ENCODE peak calls at places on chromosomes 4 and X, in six cellular contexts. C, R, F, A, Q and S are unnamed samples.

GRCh38 chrX:37060999-37061398 is 52.8 kb downstream of the FAM47C start:
- DNase-seq in C (no peak), R (no peak), F (no peak), A (no peak), Q (peak), S (peak)

GRCh38 chr4:184693056-184693455 is 40.8 kb downstream of the CENPU start:
- DNase-seq in C (no peak), R (no peak), F (no peak), A (no peak), Q (no peak), S (no peak)

GRCh38 chr4:113591982-113592381 is 169.6 kb downstream of the CAMK2D start:
- DNase-seq in C (no peak), R (no peak), F (no peak), A (no peak), Q (no peak), S (no peak)

GRCh38 chrX:10781847-10782530 is 161.6 kb upstream of the MID1 start:
- DNase-seq in C (no peak), R (no peak), F (no peak), A (no peak), Q (no peak), S (no peak)

GRCh38 chrX:50863471-50863870 is 47.1 kb upstream of the BMP15 start:
- DNase-seq in C (no peak), R (no peak), F (no peak), A (no peak), Q (no peak), S (no peak)

GRCh38 chr4:105965183-105965800 is 70.0 kb downstream of the NPNT start:
- DNase-seq in C (no peak), R (no peak), F (no peak), A (no peak), Q (no peak), S (no peak)

GRCh38 chrX:7462110-7462509 is 314.2 kb upstream of the PUDP start:
- DNase-seq in C (no peak), R (no peak), F (no peak), A (no peak), Q (peak), S (no peak)

GRCh38 chr4:118801895-118802575 is 33.9 kb downstream of the SEC24D start:
- DNase-seq in C (no peak), R (no peak), F (no peak), A (no peak), Q (no peak), S (no peak)

GRCh38 chrX:39204945-39205344 is 403.7 kb downstream of the MID1IP1 start:
- DNase-seq in C (no peak), R (no peak), F (no peak), A (no peak), Q (no peak), S (no peak)

GRCh38 chr4:111854494-111855087 is 290.7 kb upstream of the FAM241A start:
- DNase-seq in C (peak), R (no peak), F (no peak), A (no peak), Q (no peak), S (peak)

GRCh38 chr4:184936071-184936470 is 82.2 kb upstream of the HELT start:
- DNase-seq in C (no peak), R (no peak), F (no peak), A (no peak), Q (no peak), S (no peak)

GRCh38 chr4:180169394-180169793 is 2073.8 kb upstream of the TENM3 start:
- DNase-seq in C (no peak), R (no peak), F (no peak), A (no peak), Q (no peak), S (no peak)

GRCh38 chr4:172708184-172708583 is 460.4 kb upstream of the GALNT7 start:
- DNase-seq in C (no peak), R (no peak), F (no peak), A (no peak), Q (no peak), S (no peak)

GRCh38 chrX:46876901-46877300 is 35.3 kb upstream of the JADE3 start:
- DNase-seq in C (no peak), R (no peak), F (no peak), A (no peak), Q (no peak), S (no peak)

GRCh38 chrX:149512225-149512885 is 7.2 kb upstream of the IDS start:
- DNase-seq in C (peak), R (peak), F (no peak), A (no peak), Q (no peak), S (peak)

GRCh38 chr4:138053601-138054322 is 188.4 kb downstream of the SLC7A11 start:
- DNase-seq in C (no peak), R (no peak), F (no peak), A (no peak), Q (peak), S (no peak)

GRCh38 chr4:159142254-159142653 is 39.4 kb downstream of the RAPGEF2 start:
- DNase-seq in C (no peak), R (no peak), F (no peak), A (no peak), Q (no peak), S (peak)

GRCh38 chr4:153519677-153520076 is 53.5 kb downstream of the TMEM131L start:
- DNase-seq in C (no peak), R (no peak), F (no peak), A (no peak), Q (no peak), S (no peak)

GRCh38 chr4:37970702-37971101 is 10.5 kb downstream of the PTTG2 start:
- DNase-seq in C (peak), R (peak), F (no peak), A (peak), Q (no peak), S (peak)

GRCh38 chrX:79065696-79066095 is 78.8 kb upstream of the GPR174 start:
- DNase-seq in C (no peak), R (no peak), F (no peak), A (no peak), Q (no peak), S (peak)

GRCh38 chr4:153222162-153222789 is 18.0 kb downstream of the TRIM2 start:
- DNase-seq in C (peak), R (peak), F (no peak), A (peak), Q (no peak), S (peak)

GRCh38 chr4:26362745-26363439 is 42.1 kb downstream of the RBPJ start:
- DNase-seq in C (no peak), R (no peak), F (no peak), A (no peak), Q (no peak), S (no peak)

GRCh38 chrX:77442728-77443127 is 4.5 kb upstream of the FGF16 start:
- DNase-seq in C (no peak), R (no peak), F (no peak), A (no peak), Q (no peak), S (no peak)

GRCh38 chr4:95283320-95283719 is 265.5 kb downstream of the UNC5C start:
- DNase-seq in C (no peak), R (no peak), F (no peak), A (no peak), Q (no peak), S (no peak)

GRCh38 chr4:111943796-111944203 is 201.5 kb upstream of the FAM241A start:
- DNase-seq in C (peak), R (no peak), F (no peak), A (no peak), Q (no peak), S (peak)

GRCh38 chr4:100593933-100594332 is 76.1 kb upstream of the EMCN start:
- DNase-seq in C (no peak), R (no peak), F (no peak), A (no peak), Q (no peak), S (no peak)

GRCh38 chrX:131741103-131741581 is 197.3 kb downstream of the OR13H1 start:
- DNase-seq in C (no peak), R (no peak), F (no peak), A (peak), Q (no peak), S (no peak)